ENCODE peak calls at places on chromosomes 7 and 10, in five cellular contexts. A, I, O, E and K are unnamed samples.
A peak's percentile ranks its signal among the peaks of the same experiment; 100 is the strongest.

GRCh38 chr7:106010866-106011265 is 47.8 kb downstream of the CDHR3 start:
- DNase-seq in E (no peak), I (peak; percentile 50), A (no peak), O (no peak), K (no peak)

GRCh38 chr7:42338231-42339222 is 101.5 kb upstream of the GLI3 start:
- DNase-seq in A (no peak), O (no peak), I (peak; percentile 33), E (no peak), K (no peak)

GRCh38 chr10:14738011-14738510 is 36.6 kb downstream of the FAM107B start:
- DNase-seq in A (no peak), O (no peak), I (no peak), E (no peak), K (no peak)

GRCh38 chr10:60796481-60796880 is 18.2 kb downstream of the CDK1 start:
- DNase-seq in A (no peak), E (no peak), I (no peak), O (no peak), K (no peak)

GRCh38 chr7:74671573-74671972 is 14.1 kb downstream of the GTF2I start:
- DNase-seq in A (no peak), E (no peak), O (no peak), I (no peak), K (no peak)

GRCh38 chr7:132350741-132351140 is 225.5 kb downstream of the PLXNA4 start:
- DNase-seq in I (no peak), E (no peak), O (no peak), A (no peak), K (no peak)

GRCh38 chr10:133445751-133446708 is 7.7 kb upstream of the SCART1 start:
- DNase-seq in I (no peak), O (no peak), E (no peak), A (peak; percentile 22), K (no peak)

GRCh38 chr10:45179716-45180115 is 135.7 kb downstream of the OR13A1 start:
- DNase-seq in O (no peak), I (peak; percentile 6), E (no peak), A (no peak), K (no peak)

GRCh38 chr10:43109671-43110249 is 28.5 kb upstream of the CSGALNACT2 start:
- DNase-seq in O (no peak), I (no peak), E (no peak), A (no peak), K (no peak)

GRCh38 chr7:101624246-101625000 is 4.7 kb downstream of the MYL10 start:
- DNase-seq in A (no peak), I (no peak), E (no peak), O (no peak), K (no peak)

GRCh38 chr7:130463553-130464434 is 23.0 kb upstream of the CEP41 start:
- DNase-seq in E (no peak), O (no peak), A (no peak), I (no peak), K (peak; percentile 9)

GRCh38 chr7:112205348-112206237 is 606 bp downstream of the DOCK4 start:
- DNase-seq in O (peak; percentile 72), E (peak; percentile 37), I (peak; percentile 64), A (peak; percentile 50), K (peak; percentile 43)

DNA sequence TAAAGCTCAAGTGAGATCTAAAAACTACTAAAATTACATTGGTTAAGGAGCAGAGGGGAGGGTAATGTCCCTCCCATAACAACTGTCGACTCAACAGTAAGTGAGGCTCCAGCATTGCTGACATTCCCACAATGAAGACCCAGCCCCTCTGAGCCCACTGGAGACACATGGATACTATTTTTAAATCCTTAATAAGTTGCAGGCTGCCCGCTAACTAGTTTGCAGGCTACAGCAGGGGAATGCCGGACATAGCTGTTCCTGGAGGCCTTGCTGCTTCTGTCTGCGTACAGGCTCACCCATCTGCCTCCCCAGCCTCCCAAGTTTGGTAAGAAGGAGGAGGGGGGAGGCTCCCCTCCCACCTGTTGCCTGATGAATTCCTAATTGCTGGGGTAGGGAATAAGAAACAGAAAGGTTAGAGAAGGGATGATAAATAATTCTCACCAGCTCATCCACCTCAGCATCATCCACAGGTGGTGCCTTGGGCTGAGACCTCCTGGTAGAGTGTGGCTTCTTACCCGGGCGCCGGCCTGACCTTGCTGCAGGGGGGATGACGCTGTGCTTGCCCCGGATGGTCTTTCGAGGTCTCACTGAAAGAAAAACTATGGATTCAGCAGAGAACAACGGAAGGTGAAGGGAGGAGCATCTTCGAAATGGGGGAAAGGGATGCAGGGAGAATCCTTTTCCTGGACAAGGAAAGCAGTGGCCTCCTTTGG is 10.1 kb downstream of the FZD9 start:
- DNase-seq in I (no peak), E (no peak), O (no peak), A (peak; percentile 10), K (no peak)
- H3K36me3 ChIP-seq in I (peaks cover 73% of the 10 kb centered on the region), E (peaks cover 78% of the 10 kb centered on the region), O (peaks cover 73% of the 10 kb centered on the region), A (peaks cover 99% of the 10 kb centered on the region), K (peaks cover 24% of the 10 kb centered on the region)

GRCh38 chr10:79203014-79203675 is 134.4 kb downstream of the ZMIZ1 start:
- DNase-seq in E (no peak), O (no peak), I (no peak), A (no peak), K (no peak)

GRCh38 chr10:79200346-79200745 is 131.6 kb downstream of the ZMIZ1 start:
- DNase-seq in O (no peak), I (no peak), A (no peak), E (no peak), K (no peak)

GRCh38 chr10:79203833-79204232 is 135.1 kb downstream of the ZMIZ1 start:
- DNase-seq in E (no peak), I (no peak), O (no peak), A (no peak), K (no peak)

GRCh38 chr10:79201706-79202105 is 132.9 kb downstream of the ZMIZ1 start:
- DNase-seq in A (no peak), E (no peak), O (no peak), I (no peak), K (no peak)

DNA sequence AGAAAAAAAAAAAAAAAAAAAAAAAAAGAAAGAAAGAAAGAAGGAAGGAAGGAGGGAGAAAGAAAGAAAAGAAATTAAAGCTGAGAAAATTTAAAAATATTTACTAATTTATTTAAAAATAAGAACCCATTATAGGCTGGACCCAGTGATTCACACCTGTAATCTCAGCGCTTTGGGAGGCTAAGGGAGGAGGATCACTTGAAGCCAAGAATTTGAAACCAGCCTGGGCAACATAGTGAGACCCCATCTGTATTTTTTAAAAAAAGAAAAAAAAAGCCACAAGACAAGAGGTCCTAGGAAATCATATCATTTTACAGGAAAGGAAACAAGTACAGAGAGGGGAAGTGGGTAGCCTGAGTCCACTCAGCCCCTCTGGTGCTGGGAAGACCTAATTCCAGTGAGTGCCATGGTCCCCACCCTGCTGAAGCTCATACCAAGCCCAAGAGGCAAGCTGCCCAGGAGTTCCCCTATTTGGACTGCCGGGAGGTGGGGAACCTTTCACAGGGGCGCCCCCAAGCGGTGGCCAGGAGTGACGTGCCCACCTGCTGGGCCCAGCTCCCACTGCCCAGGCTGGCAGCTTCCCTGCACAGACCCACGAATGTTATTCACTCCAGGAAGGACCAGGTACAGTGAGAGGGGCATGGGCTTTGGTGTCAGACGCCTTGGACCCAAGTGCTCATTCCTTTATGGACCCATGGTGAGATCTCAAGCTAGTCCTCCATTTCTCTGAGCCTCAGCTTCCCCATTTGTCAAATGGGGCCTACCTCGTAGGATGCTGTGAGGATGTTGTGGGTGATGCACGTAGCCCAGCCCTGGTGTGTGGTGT is 133.6 kb downstream of the ZMIZ1 start:
- DNase-seq in O (no peak), E (no peak), I (peak; percentile 29), A (peak; percentile 49), K (no peak)
- H3K36me3 ChIP-seq in O (peaks cover 28% of the 10 kb centered on the region), E (peaks cover 24% of the 10 kb centered on the region), I (peaks cover 61% of the 10 kb centered on the region), A (peaks cover 70% of the 10 kb centered on the region), K (no peaks in the 10 kb centered on the region)

GRCh38 chr10:104257235-104257634 is 2.5 kb downstream of the GSTO1 start:
- DNase-seq in E (no peak), O (no peak), I (no peak), A (no peak), K (no peak)
- H3K36me3 ChIP-seq in E (peaks cover 44% of the 10 kb centered on the region), O (peaks cover 2% of the 10 kb centered on the region), I (peaks cover 29% of the 10 kb centered on the region), A (peaks cover 50% of the 10 kb centered on the region), K (peaks cover 23% of the 10 kb centered on the region)

GRCh38 chr10:78044179-78044578 is 10.5 kb downstream of the RPS24 start:
- DNase-seq in A (no peak), O (no peak), E (no peak), I (no peak), K (no peak)

GRCh38 chr10:78042058-78042751 is 8.5 kb downstream of the RPS24 start:
- DNase-seq in E (no peak), A (no peak), O (no peak), I (no peak), K (no peak)

GRCh38 chr10:78044699-78045098 is 11.0 kb downstream of the RPS24 start:
- DNase-seq in A (no peak), E (no peak), I (peak; percentile 43), O (no peak), K (no peak)

GRCh38 chr10:78041170-78042057 is 7.8 kb downstream of the RPS24 start:
- DNase-seq in E (no peak), I (no peak), O (no peak), A (no peak), K (no peak)

DNA sequence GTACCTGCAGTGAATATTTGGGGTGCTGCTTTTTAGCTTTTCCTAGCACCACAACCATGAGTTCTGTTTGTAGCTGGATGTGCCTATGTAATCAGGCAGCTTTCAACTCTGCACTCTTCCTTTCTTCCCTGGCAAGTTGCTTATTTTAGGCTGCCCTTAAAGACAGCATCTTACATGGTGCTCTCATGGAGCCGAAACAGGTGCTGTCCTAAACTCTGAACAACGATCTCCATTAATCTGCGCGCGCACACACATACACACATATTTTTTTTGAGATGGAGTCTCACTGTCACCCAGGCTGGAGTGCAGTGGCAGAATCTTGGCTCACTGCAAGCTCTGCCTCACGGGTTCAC is 9.1 kb downstream of the RPS24 start:
- DNase-seq in A (no peak), O (no peak), I (no peak), E (no peak), K (no peak)
- H3K36me3 ChIP-seq in A (peaks cover 54% of the 10 kb centered on the region), O (peaks cover 42% of the 10 kb centered on the region), I (peaks cover 40% of the 10 kb centered on the region), E (peaks cover 53% of the 10 kb centered on the region), K (peaks cover 14% of the 10 kb centered on the region)

DNA sequence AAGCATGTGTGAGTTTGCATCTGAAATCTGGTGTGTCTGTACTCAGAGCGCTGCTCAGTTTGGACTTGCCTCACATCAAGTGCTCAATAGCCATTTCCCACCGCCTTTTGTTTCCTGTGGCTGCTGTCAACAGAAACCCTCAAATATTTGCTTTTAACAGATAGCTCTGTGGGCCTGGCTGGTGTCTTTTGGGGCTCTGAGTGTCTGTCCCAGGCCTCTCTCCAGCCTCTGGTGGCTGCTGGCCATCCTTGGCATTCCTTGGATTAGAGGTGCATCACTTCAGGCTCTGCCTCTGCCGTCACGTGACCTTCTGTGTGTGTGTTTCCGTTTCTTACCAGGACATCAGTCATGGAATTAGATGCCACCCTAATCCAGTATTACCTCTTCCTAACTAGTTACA is 9.3 kb downstream of the YKT6 start:
- DNase-seq in I (no peak), O (no peak), A (no peak), E (no peak), K (no peak)
- H3K36me3 ChIP-seq in I (peaks cover 76% of the 10 kb centered on the region), O (peaks cover 51% of the 10 kb centered on the region), A (peaks cover 91% of the 10 kb centered on the region), E (peaks cover 77% of the 10 kb centered on the region), K (peaks cover 15% of the 10 kb centered on the region)

GRCh38 chr10:100487529-100487928 is 24.7 kb downstream of the WNT8B start:
- DNase-seq in E (no peak), O (no peak), I (no peak), A (no peak), K (no peak)
- H3K36me3 ChIP-seq in E (peaks cover 32% of the 10 kb centered on the region), O (peaks cover 21% of the 10 kb centered on the region), I (peaks cover 20% of the 10 kb centered on the region), A (peaks cover 54% of the 10 kb centered on the region), K (peaks cover 4% of the 10 kb centered on the region)